ENCODE peak calls at places on chromosomes 16 and 17, in ten cellular contexts. E is MV-4-11, O is fibroblast of mammary gland, X is GM23248, J is NCI-H774, G is substantia nigra, A is SK-N-MC, K is A172, F is M059J, R is stromal cell of bone marrow. D is an unnamed sample.

GRCh38 chr16:49112754-49113153 is 168.9 kb downstream of the CBLN1 start:
- DNase-seq in R (no peak), K (no peak), O (no peak), F (no peak), G (no peak), X (no peak), E (no peak), A (no peak), J (no peak), D (no peak)

GRCh38 chr17:77129568-77130301 is 11.0 kb upstream of the SEC14L1 start:
- DNase-seq in X (peak), J (no peak), K (no peak), E (no peak), R (no peak), A (no peak), F (peak), O (peak), G (no peak), D (no peak)

GRCh38 chr17:42586514-42587230 is 9.1 kb upstream of the PSMC3IP start:
- DNase-seq in E (peak), R (no peak), O (no peak), G (no peak), J (no peak), A (no peak), X (no peak), F (no peak), K (no peak), D (no peak)

GRCh38 chr16:68433316-68433715 is 15.0 kb downstream of the SMPD3 start:
- DNase-seq in R (no peak), X (no peak), J (no peak), G (no peak), O (no peak), A (no peak), K (no peak), E (no peak), F (no peak), D (no peak)

GRCh38 chr17:8056232-8056975 is 17.5 kb downstream of the ALOX15B start:
- DNase-seq in K (peak), X (peak), F (peak), J (peak), A (no peak), E (peak), G (no peak), O (peak), R (peak), D (peak)

GRCh38 chr17:56914641-56915263 is 903 bp upstream of the TRIM25 start:
- DNase-seq in K (no peak), J (no peak), X (no peak), F (peak), O (no peak), G (no peak), E (no peak), A (no peak), R (no peak), D (no peak)

GRCh38 chr17:17994271-17994670 is 21.6 kb downstream of the DRC3 start:
- DNase-seq in O (peak), F (peak), R (no peak), J (no peak), E (no peak), G (no peak), K (peak), X (peak), A (no peak), D (no peak)

GRCh38 chr17:4852504-4853075 is 19.4 kb downstream of the MINK1 start:
- DNase-seq in E (no peak), R (peak), G (no peak), A (no peak), O (peak), X (peak), J (no peak), K (peak), F (peak), D (no peak)

GRCh38 chr16:53515259-53515658 is 12.2 kb upstream of the AKTIP start:
- DNase-seq in A (no peak), G (no peak), X (peak), O (peak), K (no peak), J (no peak), F (peak), E (no peak), R (no peak), D (no peak)

GRCh38 chr16:85579883-85580607 is 33.1 kb upstream of the GSE1 start:
- DNase-seq in X (no peak), G (no peak), A (no peak), F (no peak), K (no peak), O (no peak), J (no peak), R (no peak), E (no peak), D (no peak)

GRCh38 chr17:75904749-75905521 is at the start of gene MRPL38:
- DNase-seq in K (peak), F (peak), A (peak), O (peak), G (peak), R (peak), X (peak), E (peak), J (peak), D (peak)

GRCh38 chr16:55301385-55302008 is 22.5 kb upstream of the IRX6 start:
- DNase-seq in E (peak), F (no peak), A (no peak), X (no peak), G (no peak), R (no peak), O (no peak), J (no peak), K (no peak), D (no peak)

GRCh38 chr17:37671813-37672544 is 28.7 kb upstream of the DDX52 start:
- DNase-seq in K (peak), E (no peak), G (no peak), X (peak), F (peak), R (peak), J (peak), O (peak), A (no peak), D (peak)

GRCh38 chr17:48123111-48123510 is 15.5 kb downstream of the SNX11 start:
- DNase-seq in G (no peak), A (peak), J (no peak), E (no peak), O (no peak), R (no peak), X (no peak), K (no peak), F (no peak), D (no peak)

GRCh38 chr17:3658784-3659449 is 9.5 kb downstream of the TAX1BP3 start:
- DNase-seq in O (no peak), G (no peak), J (no peak), K (no peak), A (no peak), F (no peak), E (no peak), X (no peak), R (no peak), D (no peak)

GRCh38 chr17:29155966-29156338 is 24.2 kb downstream of the MYO18A start:
- DNase-seq in K (peak), R (no peak), X (peak), E (no peak), A (no peak), O (no peak), G (no peak), J (no peak), F (peak), D (no peak)

GRCh38 chr17:5838661-5839300 is 231.4 kb upstream of the WSCD1 start:
- DNase-seq in R (no peak), K (no peak), X (no peak), J (no peak), E (no peak), A (no peak), F (no peak), G (peak), O (no peak), D (no peak)

GRCh38 chr16:80899804-80900592 is 95.6 kb upstream of the CDYL2 start:
- DNase-seq in K (peak), J (no peak), A (no peak), X (peak), O (peak), R (peak), F (peak), E (peak), G (no peak), D (peak)

GRCh38 chr17:70668276-70668937 is 499.1 kb downstream of the KCNJ2 start:
- DNase-seq in R (no peak), X (no peak), K (no peak), O (no peak), F (no peak), G (no peak), J (no peak), A (no peak), E (no peak), D (no peak)

GRCh38 chr17:13127921-13128582 is 110.2 kb upstream of the ELAC2 start:
- DNase-seq in E (no peak), X (no peak), R (no peak), J (no peak), F (no peak), A (no peak), O (no peak), G (no peak), K (no peak), D (no peak)

GRCh38 chr17:36859003-36859300 is 78.3 kb upstream of the LHX1 start:
- DNase-seq in F (no peak), R (no peak), X (no peak), K (no peak), E (no peak), G (no peak), A (no peak), J (no peak), O (no peak), D (no peak)

GRCh38 chr17:48456584-48456983 is 26.6 kb upstream of the SKAP1 start:
- DNase-seq in X (no peak), F (peak), G (no peak), J (peak), K (peak), O (no peak), A (no peak), E (no peak), R (no peak), D (no peak)

GRCh38 chr16:15517743-15518142 is 83.4 kb downstream of the BMERB1 start:
- DNase-seq in K (no peak), J (no peak), G (no peak), O (no peak), E (no peak), X (no peak), R (no peak), F (no peak), A (no peak), D (no peak)

GRCh38 chr17:45973099-45973838 is 25.8 kb upstream of the STH start:
- DNase-seq in E (no peak), F (no peak), A (no peak), G (no peak), J (no peak), R (no peak), O (no peak), X (no peak), K (no peak), D (no peak)

GRCh38 chr17:57584050-57584551 is 161.0 kb downstream of the CCDC182 start:
- DNase-seq in X (peak), R (no peak), E (no peak), O (peak), J (no peak), A (no peak), F (no peak), G (no peak), K (no peak), D (no peak)

GRCh38 chr17:78664476-78665384 is 87.5 kb upstream of the DNAH17 start:
- DNase-seq in A (no peak), K (no peak), R (no peak), O (peak), J (peak), X (peak), G (no peak), F (peak), E (no peak), D (no peak)

GRCh38 chr17:47654991-47655390 is 5.3 kb downstream of the KPNB1 start:
- DNase-seq in O (peak), R (no peak), A (no peak), J (no peak), X (peak), K (no peak), E (no peak), F (no peak), G (no peak), D (no peak)

GRCh38 chr16:1309888-1310831 is 724 bp downstream of the UBE2I start:
- DNase-seq in F (peak), K (no peak), G (no peak), E (peak), A (no peak), J (no peak), R (no peak), X (peak), O (peak), D (no peak)

GRCh38 chr17:68539536-68540469 is 27.6 kb downstream of the PRKAR1A start:
- DNase-seq in G (no peak), J (no peak), F (no peak), E (peak), A (no peak), K (no peak), R (no peak), X (peak), O (peak), D (peak)

GRCh38 chr16:17275076-17275732 is 195.6 kb downstream of the XYLT1 start:
- DNase-seq in E (no peak), R (no peak), J (no peak), A (no peak), G (no peak), K (no peak), O (no peak), X (peak), F (peak), D (no peak)

GRCh38 chr17:38879878-38880727 is 10.2 kb downstream of the LASP1 start:
- DNase-seq in G (no peak), F (peak), A (no peak), X (peak), J (no peak), K (peak), O (peak), E (peak), R (peak), D (no peak)